ENCODE peak calls at places on chromosome 4, in eight cellular contexts. P is occipital lobe, B is H4, I is NCI-H524, R is brain microvascular endothelial cell, H is AG10803, K is NCI-H1092, V is dorsolateral prefrontal cortex. S is an unnamed sample.

GRCh38 chr4:81919810-81920209 is 448.1 kb upstream of the RASGEF1B start:
- DNase-seq in P (no peak), B (no peak), I (peak), R (no peak), H (no peak), K (no peak), V (no peak), S (no peak)

GRCh38 chr4:24680746-24681145 is 96.4 kb upstream of the DHX15 start:
- DNase-seq in P (no peak), B (no peak), I (no peak), R (no peak), H (no peak), K (no peak), V (no peak), S (no peak)

GRCh38 chr4:77073106-77073858 is 2.5 kb downstream of the CCNI start:
- DNase-seq in P (no peak), B (no peak), I (no peak), R (no peak), H (peak), K (no peak), V (no peak), S (no peak)

GRCh38 chr4:39712819-39713607 is 15.1 kb downstream of the UBE2K start:
- DNase-seq in P (no peak), B (no peak), I (no peak), R (no peak), H (no peak), K (no peak), V (no peak), S (no peak)

GRCh38 chr4:160373911-160374310 is 1271.0 kb downstream of the RAPGEF2 start:
- DNase-seq in P (no peak), B (no peak), I (no peak), R (no peak), H (no peak), K (no peak), V (no peak), S (no peak)

GRCh38 chr4:169412046-169412445 is 141.3 kb upstream of the SH3RF1 start:
- DNase-seq in P (no peak), B (no peak), I (no peak), R (no peak), H (no peak), K (no peak), V (no peak), S (no peak)

GRCh38 chr4:36244257-36245084 is at the start of gene ARAP2:
- DNase-seq in P (peak), B (peak), I (peak), R (no peak), H (no peak), K (no peak), V (peak), S (peak)

GRCh38 chr4:86220137-86220536 is 139.7 kb downstream of the MAPK10 start:
- DNase-seq in P (no peak), B (peak), I (no peak), R (no peak), H (peak), K (no peak), V (no peak), S (no peak)

GRCh38 chr4:4430492-4431195 is 43.7 kb downstream of the NSG1 start:
- DNase-seq in P (no peak), B (peak), I (peak), R (peak), H (peak), K (no peak), V (no peak), S (peak)

GRCh38 chr4:985123-985830 is 1.6 kb upstream of the IDUA start:
- DNase-seq in P (no peak), B (no peak), I (no peak), R (no peak), H (peak), K (no peak), V (no peak), S (no peak)

GRCh38 chr4:132642196-132642817 is 506.8 kb upstream of the PCDH10 start:
- DNase-seq in P (no peak), B (peak), I (peak), R (peak), H (no peak), K (peak), V (no peak), S (peak)

GRCh38 chr4:71609159-71609558 is 174.7 kb downstream of the GC start:
- DNase-seq in P (no peak), B (no peak), I (no peak), R (peak), H (peak), K (no peak), V (no peak), S (no peak)

GRCh38 chr4:160182727-160183126 is 1079.8 kb downstream of the RAPGEF2 start:
- DNase-seq in P (no peak), B (no peak), I (no peak), R (no peak), H (no peak), K (no peak), V (no peak), S (no peak)

GRCh38 chr4:113693993-113694392 is 67.5 kb downstream of the CAMK2D start:
- DNase-seq in P (no peak), B (no peak), I (no peak), R (no peak), H (no peak), K (no peak), V (no peak), S (no peak)

GRCh38 chr4:144531841-144532240 is 114.1 kb upstream of the HHIP start:
- DNase-seq in P (no peak), B (no peak), I (no peak), R (no peak), H (no peak), K (no peak), V (no peak), S (no peak)

GRCh38 chr4:16775411-16776154 is 122.9 kb downstream of the LDB2 start:
- DNase-seq in P (no peak), B (no peak), I (no peak), R (no peak), H (no peak), K (no peak), V (no peak), S (no peak)

GRCh38 chr4:93184093-93184492 is 644.5 kb upstream of the ATOH1 start:
- DNase-seq in P (no peak), B (no peak), I (peak), R (no peak), H (no peak), K (peak), V (no peak), S (no peak)

GRCh38 chr4:181659202-181659601 is 584.0 kb upstream of the TENM3 start:
- DNase-seq in P (no peak), B (no peak), I (no peak), R (peak), H (peak), K (no peak), V (no peak), S (peak)

GRCh38 chr4:186807809-186808634 is 84.4 kb upstream of the FAT1 start:
- DNase-seq in P (no peak), B (no peak), I (no peak), R (no peak), H (peak), K (no peak), V (no peak), S (no peak)

GRCh38 chr4:100746141-100746540 is 228.3 kb upstream of the EMCN start:
- DNase-seq in P (no peak), B (no peak), I (no peak), R (no peak), H (no peak), K (no peak), V (no peak), S (no peak)

GRCh38 chr4:84596826-84597225 is 13.9 kb downstream of the CDS1 start:
- DNase-seq in P (no peak), B (peak), I (peak), R (no peak), H (no peak), K (no peak), V (no peak), S (peak)

GRCh38 chr4:86500527-86500926 is 93.6 kb upstream of the PTPN13 start:
- DNase-seq in P (no peak), B (no peak), I (no peak), R (no peak), H (peak), K (no peak), V (no peak), S (no peak)

GRCh38 chr4:79632114-79632513 is 224.1 kb upstream of the GK2 start:
- DNase-seq in P (no peak), B (no peak), I (no peak), R (no peak), H (no peak), K (no peak), V (no peak), S (no peak)

GRCh38 chr4:8409271-8410065 is 31.1 kb downstream of the ACOX3 start:
- DNase-seq in P (peak), B (peak), I (no peak), R (no peak), H (peak), K (no peak), V (peak), S (peak)

GRCh38 chr4:122827899-122828601 is 1.4 kb downstream of the FGF2 start:
- DNase-seq in P (no peak), B (peak), I (peak), R (peak), H (peak), K (peak), V (no peak), S (peak)

GRCh38 chr4:184668511-184669114 is 19.1 kb downstream of the PRIMPOL start:
- DNase-seq in P (no peak), B (no peak), I (no peak), R (no peak), H (no peak), K (no peak), V (no peak), S (no peak)

GRCh38 chr4:94562285-94562684 is 110.5 kb downstream of the PDLIM5 start:
- DNase-seq in P (no peak), B (no peak), I (no peak), R (no peak), H (no peak), K (no peak), V (no peak), S (no peak)